ENCODE peak calls at places on chromosome 9, in eight cellular contexts. B, R, J, Q, E, S, Y and C are unnamed samples.

GRCh38 chr9:129568560-129569505 is 52.1 kb downstream of the C9orf50 start:
- DNase-seq in Q (no peak), S (peak), Y (no peak), E (no peak), J (peak), R (peak), B (peak), C (no peak)

GRCh38 chr9:90245661-90246060 is 397.0 kb downstream of the DIRAS2 start:
- DNase-seq in R (no peak), B (no peak), J (no peak), S (no peak), E (no peak), Q (no peak), Y (no peak), C (no peak)

GRCh38 chr9:121861501-121862180 is 210.2 kb downstream of the DAB2IP start:
- DNase-seq in Y (peak), J (peak), Q (no peak), B (peak), E (no peak), R (peak), S (no peak), C (peak)

GRCh38 chr9:87950765-87951488 is 23.4 kb downstream of the CDK20 start:
- DNase-seq in R (no peak), S (no peak), Q (no peak), E (peak), B (no peak), Y (peak), J (no peak), C (peak)

GRCh38 chr9:87865626-87866025 is 17.1 kb upstream of the SPATA31E1 start:
- DNase-seq in R (no peak), B (no peak), Y (no peak), S (no peak), E (no peak), Q (no peak), J (no peak), C (no peak)

GRCh38 chr9:133115604-133116345 is 5.3 kb downstream of the RALGDS start:
- DNase-seq in B (peak), E (no peak), J (no peak), Q (no peak), S (no peak), R (no peak), Y (no peak), C (peak)

GRCh38 chr9:124835026-124835501 is 18.2 kb upstream of the WDR38 start:
- DNase-seq in R (no peak), J (peak), S (no peak), Q (peak), Y (no peak), B (no peak), E (no peak), C (no peak)

GRCh38 chr9:127263664-127264063 is 910 bp upstream of the GARNL3 start:
- DNase-seq in Q (no peak), R (no peak), B (no peak), J (no peak), Y (no peak), S (no peak), E (peak), C (no peak)

GRCh38 chr9:33065157-33066076 is 11.1 kb downstream of the SMU1 start:
- DNase-seq in B (no peak), E (no peak), R (no peak), S (no peak), Q (no peak), Y (peak), J (no peak), C (peak)

GRCh38 chr9:96075757-96076156 is 200.3 kb downstream of the ERCC6L2 start:
- DNase-seq in S (no peak), E (no peak), Q (no peak), Y (no peak), B (no peak), J (peak), R (no peak), C (no peak)

GRCh38 chr9:96082516-96083232 is 207.2 kb downstream of the ERCC6L2 start:
- DNase-seq in J (no peak), S (no peak), R (no peak), Y (no peak), E (no peak), B (no peak), Q (no peak), C (no peak)

GRCh38 chr9:96079816-96080215 is 204.3 kb downstream of the ERCC6L2 start:
- DNase-seq in B (no peak), S (no peak), Y (no peak), Q (no peak), R (no peak), E (no peak), J (no peak), C (no peak)

GRCh38 chr9:96080364-96080763 is 204.9 kb downstream of the ERCC6L2 start:
- DNase-seq in Q (no peak), E (no peak), R (no peak), B (no peak), J (peak), S (no peak), Y (no peak), C (no peak)

GRCh38 chr9:96078866-96079505 is 203.5 kb downstream of the ERCC6L2 start:
- DNase-seq in S (no peak), B (no peak), R (no peak), E (no peak), J (no peak), Y (no peak), Q (no peak), C (no peak)
- TF ChIP-seq CTCF in S (no peak), B (no peak), R (no peak), E (no peak), J (no peak), Y (no peak), Q (peak), C (no peak)

GRCh38 chr9:70121818-70122436 is 78.3 kb downstream of the MAMDC2 start:
- DNase-seq in Q (no peak), B (no peak), S (no peak), E (peak), J (no peak), Y (no peak), R (no peak), C (no peak)

GRCh38 chr9:70117835-70118319 is 74.2 kb downstream of the MAMDC2 start:
- DNase-seq in R (no peak), Q (no peak), S (no peak), E (no peak), B (no peak), J (no peak), Y (no peak), C (no peak)

GRCh38 chr9:70119786-70120185 is 76.1 kb downstream of the MAMDC2 start:
- DNase-seq in B (no peak), R (no peak), Q (no peak), S (no peak), J (no peak), Y (no peak), E (no peak), C (no peak)

GRCh38 chr9:70123695-70124094 is 80.0 kb downstream of the MAMDC2 start:
- DNase-seq in B (no peak), R (no peak), J (no peak), E (no peak), Q (no peak), S (no peak), Y (no peak), C (no peak)

DNA sequence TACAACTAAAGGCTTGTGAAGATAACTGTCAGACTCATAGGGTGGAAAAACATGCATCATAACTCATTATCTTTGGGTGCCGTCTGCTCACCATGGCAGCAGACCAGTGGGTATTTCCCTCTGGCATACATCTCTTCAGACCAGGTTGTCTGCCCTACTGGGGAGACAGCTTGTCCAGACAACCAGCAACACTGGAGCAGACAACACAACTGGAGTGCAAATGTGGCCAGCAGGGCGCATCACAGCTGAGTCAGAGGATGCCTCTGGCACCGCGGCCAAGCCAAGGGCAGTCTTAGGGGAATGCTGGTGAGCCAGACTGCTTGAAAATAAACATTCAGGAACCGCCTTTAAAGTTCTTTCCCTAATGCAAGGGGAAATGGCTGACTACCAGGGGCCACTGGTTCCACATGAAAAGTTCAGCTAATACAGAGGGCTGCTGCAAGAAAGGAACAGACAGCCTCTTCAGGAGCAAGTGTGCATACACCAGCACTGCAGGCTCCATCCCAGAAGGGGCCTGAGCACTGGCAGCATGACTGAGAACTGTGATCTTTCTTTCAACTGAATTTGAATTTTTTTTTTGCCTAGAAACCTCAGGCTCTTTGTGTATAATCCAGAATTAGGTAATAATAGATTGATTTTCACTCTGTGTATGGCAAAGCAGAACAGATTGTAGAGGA is 77.3 kb downstream of the MAMDC2 start:
- DNase-seq in J (no peak), Q (peak), S (no peak), E (peak), B (no peak), R (no peak), Y (no peak), C (no peak)
- TF ChIP-seq CTCF in J (no peak), Q (peak), S (no peak), E (peak), B (no peak), R (peak), Y (no peak), C (no peak)

DNA sequence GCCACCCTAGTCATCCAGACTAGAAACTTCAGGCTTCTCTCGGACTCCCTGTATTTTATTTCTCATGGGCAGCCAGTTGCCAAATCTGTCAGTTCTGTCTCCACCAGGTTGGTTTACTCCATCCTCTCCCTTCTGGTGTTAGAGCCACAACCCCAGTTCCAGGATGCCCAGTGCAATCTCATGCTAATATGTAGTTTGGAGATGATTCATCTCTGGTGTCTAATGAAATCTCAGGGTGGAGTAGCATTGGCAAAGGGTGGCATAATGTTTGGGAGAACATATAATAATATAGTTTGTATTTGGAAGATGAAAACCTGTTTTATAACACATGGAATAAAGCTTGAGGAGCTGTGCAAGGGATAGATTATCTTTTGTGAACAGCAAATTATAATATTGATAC is 30.2 kb downstream of the SLC46A2 start:
- DNase-seq in E (no peak), J (no peak), Y (no peak), R (no peak), Q (no peak), S (no peak), B (no peak), C (no peak)
- TF ChIP-seq CTCF in E (no peak), J (no peak), Y (no peak), R (no peak), Q (no peak), S (no peak), B (no peak), C (no peak)

DNA sequence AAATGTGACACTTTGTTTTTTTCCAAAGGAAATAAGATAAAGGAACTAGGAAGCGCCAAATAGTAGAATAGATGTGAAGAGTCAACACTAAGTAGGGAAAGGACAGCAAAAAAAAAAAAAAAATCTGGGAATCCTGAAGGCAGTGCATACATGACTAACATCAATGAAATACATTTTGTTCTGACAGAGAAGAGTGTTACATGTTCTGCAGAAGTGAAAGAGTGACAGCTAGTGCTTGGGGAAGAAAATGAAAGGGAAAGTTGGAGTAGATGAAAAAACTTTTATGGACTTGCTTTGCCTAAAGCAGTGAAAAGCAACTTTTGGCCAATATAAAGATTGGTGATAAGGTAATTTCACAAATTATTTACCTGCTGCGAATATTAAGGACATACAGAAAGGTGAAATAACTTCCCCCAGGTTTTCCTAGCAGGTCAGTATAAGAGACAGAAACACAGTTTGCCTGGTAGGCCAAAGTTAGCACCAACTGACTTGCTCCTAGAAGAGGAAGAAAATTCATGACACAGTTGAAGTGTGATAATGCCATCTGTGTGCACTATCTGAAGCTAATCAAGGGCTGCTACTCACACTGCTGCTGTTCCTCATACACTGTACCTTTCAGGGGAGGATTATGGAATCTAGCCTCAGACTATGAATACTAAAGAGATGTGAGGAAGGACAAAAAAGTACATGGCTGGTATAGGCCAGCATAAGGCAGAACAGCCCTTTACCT is 38.6 kb downstream of the RANBP6 start:
- DNase-seq in S (no peak), E (no peak), B (no peak), Y (no peak), J (no peak), Q (no peak), R (no peak), C (peak)
- TF ChIP-seq CTCF in S (no peak), E (no peak), B (peak), Y (no peak), J (no peak), Q (no peak), R (no peak), C (peak)